ENCODE peak calls at places on chromosomes 1 and 21, in six cellular contexts. H is Caco-2, W is NT2/D1, S is right lobe of liver, T is breast epithelium, Q is left ventricle myocardium inferior. G is an unnamed sample.
A peak's percentile ranks its signal among the peaks of the same experiment; 100 is the strongest.

GRCh38 chr1:91697322-91698260 is 188.4 kb downstream of the TGFBR3 start:
- DNase-seq in H (no peak), W (no peak), S (no peak), T (no peak), Q (no peak), G (no peak)

GRCh38 chr1:60430375-60430774 is 356.8 kb upstream of the C1orf87 start:
- DNase-seq in H (no peak), W (no peak), S (no peak), T (no peak), Q (no peak), G (no peak)

GRCh38 chr1:115660151-115660550 is 18.4 kb downstream of the VANGL1 start:
- DNase-seq in H (no peak), W (no peak), S (no peak), T (no peak), Q (no peak), G (no peak)

GRCh38 chr21:17699524-17700189 is 87.0 kb upstream of the BTG3 start:
- DNase-seq in H (no peak), W (no peak), S (no peak), T (no peak), Q (no peak), G (no peak)

GRCh38 chr1:67559222-67559700 is 125.7 kb upstream of the GADD45A start:
- DNase-seq in H (no peak), W (no peak), S (no peak), T (no peak), Q (peak; percentile 50), G (no peak)

GRCh38 chr1:206736878-206737728 is 33.5 kb upstream of the IL19 start:
- DNase-seq in H (no peak), W (no peak), S (no peak), T (no peak), Q (no peak), G (no peak)

GRCh38 chr1:245404527-245404926 is 249.7 kb downstream of the KIF26B start:
- DNase-seq in H (no peak), W (no peak), S (no peak), T (no peak), Q (no peak), G (no peak)

GRCh38 chr1:118900643-118901440 is 87.3 kb downstream of the TBX15 start:
- DNase-seq in H (no peak), W (no peak), S (no peak), T (no peak), Q (no peak), G (no peak)

GRCh38 chr1:181152892-181153633 is 64.6 kb downstream of the IER5 start:
- DNase-seq in H (no peak), W (no peak), S (no peak), T (no peak), Q (peak; percentile 89), G (no peak)

GRCh38 chr1:244050835-244051444 is at the start of gene ZBTB18:
- DNase-seq in H (no peak), W (peak; percentile 39), S (no peak), T (no peak), Q (peak; percentile 35), G (no peak)

GRCh38 chr1:33268457-33268856 is 12.2 kb downstream of the ZNF362 start:
- DNase-seq in H (no peak), W (no peak), S (no peak), T (no peak), Q (no peak), G (no peak)

GRCh38 chr1:33270808-33271465 is 14.6 kb downstream of the ZNF362 start:
- DNase-seq in H (no peak), W (no peak), S (no peak), T (peak; percentile 33), Q (no peak), G (no peak)

GRCh38 chr1:33268927-33269610 is 12.8 kb downstream of the ZNF362 start:
- DNase-seq in H (no peak), W (no peak), S (no peak), T (no peak), Q (no peak), G (no peak)

GRCh38 chr1:33270379-33270778 is 14.1 kb downstream of the ZNF362 start:
- DNase-seq in H (no peak), W (no peak), S (no peak), T (no peak), Q (no peak), G (no peak)

GRCh38 chr1:33269621-33270020 is 13.3 kb downstream of the ZNF362 start:
- DNase-seq in H (no peak), W (no peak), S (no peak), T (no peak), Q (no peak), G (no peak)
- H3K36me3 ChIP-seq in H (no peaks in the 10 kb centered on the region), W (peaks cover 49% of the 10 kb centered on the region), S (no peaks in the 10 kb centered on the region), T (no peaks in the 10 kb centered on the region), Q (peaks cover 4% of the 10 kb centered on the region), G (no peaks in the 10 kb centered on the region)

GRCh38 chr1:17043676-17044075 is 10.2 kb downstream of the SDHB start:
- DNase-seq in H (no peak), W (no peak), S (no peak), T (no peak), Q (no peak), G (no peak)
- H3K36me3 ChIP-seq in H (peaks cover 4% of the 10 kb centered on the region), W (peaks cover 54% of the 10 kb centered on the region), S (peaks cover 56% of the 10 kb centered on the region), T (no peaks in the 10 kb centered on the region), Q (peaks cover 55% of the 10 kb centered on the region), G (peaks cover 3% of the 10 kb centered on the region)

GRCh38 chr1:178749581-178750166 is 24.6 kb downstream of the RALGPS2 start:
- DNase-seq in H (no peak), W (no peak), S (no peak), T (no peak), Q (no peak), G (no peak)

GRCh38 chr1:178746345-178746744 is 21.3 kb downstream of the RALGPS2 start:
- DNase-seq in H (no peak), W (no peak), S (no peak), T (no peak), Q (no peak), G (no peak)

GRCh38 chr1:178740924-178741323 is 15.9 kb downstream of the RALGPS2 start:
- DNase-seq in H (no peak), W (no peak), S (no peak), T (no peak), Q (no peak), G (no peak)

GRCh38 chr1:178740491-178740890 is 15.4 kb downstream of the RALGPS2 start:
- DNase-seq in H (no peak), W (no peak), S (no peak), T (no peak), Q (no peak), G (no peak)

GRCh38 chr1:178745260-178745659 is 20.2 kb downstream of the RALGPS2 start:
- DNase-seq in H (no peak), W (no peak), S (no peak), T (no peak), Q (no peak), G (no peak)
- H3K36me3 ChIP-seq in H (peaks cover 1% of the 10 kb centered on the region), W (peaks cover 4% of the 10 kb centered on the region), S (no peaks in the 10 kb centered on the region), T (no peaks in the 10 kb centered on the region), Q (peaks cover 3% of the 10 kb centered on the region), G (no peaks in the 10 kb centered on the region)

DNA sequence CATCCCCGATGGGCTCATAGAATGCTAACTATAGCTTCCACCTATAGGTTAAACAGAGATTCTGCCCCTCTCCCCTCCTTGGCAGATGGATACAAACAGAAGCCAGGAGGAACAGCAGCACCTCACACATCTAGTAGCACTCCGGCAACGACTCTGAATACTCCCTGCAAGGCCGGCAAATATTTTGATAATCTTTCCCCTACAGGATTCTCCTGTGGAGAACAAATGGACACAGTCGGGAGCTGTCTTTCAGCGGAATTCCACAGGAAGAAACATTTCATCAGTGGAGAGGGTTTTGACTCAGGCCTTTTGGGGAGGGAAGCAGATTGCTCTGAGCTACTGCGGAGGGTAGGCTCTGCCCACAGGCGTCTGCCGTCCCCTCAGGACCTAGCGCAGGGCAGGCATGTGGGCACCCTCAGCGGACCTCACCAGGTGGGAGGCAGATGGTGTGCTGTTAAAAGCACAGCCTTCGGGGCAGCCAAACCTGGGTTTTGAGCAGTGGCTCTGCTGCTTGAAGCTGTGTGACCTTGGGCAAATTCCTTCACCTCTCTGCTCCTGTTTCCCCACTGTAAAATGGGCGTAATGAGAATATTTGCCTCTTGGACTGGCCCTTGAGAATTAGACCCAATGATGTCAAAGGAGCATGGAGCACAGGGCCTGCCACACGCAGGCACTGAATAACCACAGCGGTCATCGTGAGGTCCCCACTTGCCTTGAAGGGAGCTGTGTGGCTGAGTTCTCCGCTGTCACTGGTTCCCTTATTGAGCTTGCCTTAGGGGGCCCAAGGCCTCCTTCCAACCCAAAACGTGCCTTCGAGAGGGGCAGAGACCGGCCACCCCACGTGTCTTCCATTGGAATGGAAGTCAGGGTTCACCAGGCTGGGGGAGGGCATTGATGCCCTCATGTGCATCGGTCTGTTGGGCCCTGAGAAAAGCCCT is 19.2 kb upstream of the BCAR3 start:
- DNase-seq in H (no peak), W (no peak), S (no peak), T (no peak), Q (no peak), G (no peak)
- H3K36me3 ChIP-seq in H (no peaks in the 10 kb centered on the region), W (no peaks in the 10 kb centered on the region), S (no peaks in the 10 kb centered on the region), T (no peaks in the 10 kb centered on the region), Q (no peaks in the 10 kb centered on the region), G (no peaks in the 10 kb centered on the region)

GRCh38 chr1:37567023-37567422 is 10.3 kb downstream of the DNALI1 start:
- DNase-seq in H (no peak), W (no peak), S (no peak), T (no peak), Q (no peak), G (no peak)
- H3K36me3 ChIP-seq in H (no peaks in the 10 kb centered on the region), W (peaks cover 96% of the 10 kb centered on the region), S (peaks cover 71% of the 10 kb centered on the region), T (peaks cover 10% of the 10 kb centered on the region), Q (peaks cover 81% of the 10 kb centered on the region), G (no peaks in the 10 kb centered on the region)

GRCh38 chr1:20302093-20302471 is 11.4 kb downstream of the VWA5B1 start:
- DNase-seq in H (no peak), W (no peak), S (no peak), T (no peak), Q (peak; percentile 53), G (no peak)
- H3K36me3 ChIP-seq in H (no peaks in the 10 kb centered on the region), W (no peaks in the 10 kb centered on the region), S (no peaks in the 10 kb centered on the region), T (no peaks in the 10 kb centered on the region), Q (no peaks in the 10 kb centered on the region), G (no peaks in the 10 kb centered on the region)

GRCh38 chr1:48765335-48765734 is 11.4 kb downstream of the BEND5 start:
- DNase-seq in H (no peak), W (no peak), S (no peak), T (no peak), Q (no peak), G (no peak)
- H3K36me3 ChIP-seq in H (no peaks in the 10 kb centered on the region), W (no peaks in the 10 kb centered on the region), S (no peaks in the 10 kb centered on the region), T (no peaks in the 10 kb centered on the region), Q (peaks cover 17% of the 10 kb centered on the region), G (no peaks in the 10 kb centered on the region)